ENCODE peak calls at places on chromosomes 6 and 20, in four cellular contexts. I is fibroblast of the aortic adventitia, N is left ventricle myocardium inferior, X is astrocyte of the spinal cord. Y is an unnamed sample.

GRCh38 chr6:38216451-38216850 is 396.9 kb downstream of the ZFAND3 start:
- DNase-seq in N (no peak), I (no peak), X (no peak), Y (no peak)

GRCh38 chr20:51337126-51337805 is 205.3 kb downstream of the NFATC2 start:
- DNase-seq in N (no peak), I (no peak), X (no peak), Y (no peak)

GRCh38 chr6:139852484-139853140 is 478.2 kb upstream of the CITED2 start:
- DNase-seq in I (peak; percentile 82), X (peak; percentile 52), N (no peak), Y (peak; percentile 62)

GRCh38 chr20:45968801-45969711 is 2.9 kb downstream of the ZNF335 start:
- DNase-seq in N (no peak), I (no peak), X (peak; percentile 79), Y (peak; percentile 80)

GRCh38 chr6:69988458-69989126 is 122.2 kb downstream of the COL19A1 start:
- DNase-seq in N (no peak), X (no peak), I (no peak), Y (no peak)

GRCh38 chr20:20411841-20412240 is 43.9 kb downstream of the INSM1 start:
- DNase-seq in I (no peak), N (no peak), X (no peak), Y (no peak)

GRCh38 chr6:144989319-144990099 is 704.4 kb downstream of the UTRN start:
- DNase-seq in I (no peak), X (no peak), N (no peak), Y (no peak)

GRCh38 chr6:155194399-155194798 is 69.4 kb upstream of the CLDN20 start:
- DNase-seq in I (no peak), X (no peak), N (no peak), Y (no peak)

GRCh38 chr6:136790411-136791295 is 1.6 kb downstream of the MAP3K5 start:
- DNase-seq in X (peak; percentile 30), N (no peak), I (no peak), Y (peak; percentile 58)

GRCh38 chr6:37845026-37845911 is 25.7 kb downstream of the ZFAND3 start:
- DNase-seq in N (no peak), I (peak; percentile 70), X (no peak), Y (no peak)

GRCh38 chr20:655730-656624 is 3.0 kb upstream of the SRXN1 start:
- DNase-seq in X (no peak), I (no peak), N (no peak), Y (no peak)

GRCh38 chr6:126385536-126385935 is 45.6 kb downstream of the CENPW start:
- DNase-seq in X (no peak), I (no peak), N (no peak), Y (no peak)

GRCh38 chr6:104402572-104402971 is 457.1 kb downstream of the HACE1 start:
- DNase-seq in I (no peak), X (no peak), N (no peak), Y (no peak)

GRCh38 chr6:150142657-150143501 is at the start of gene PPP1R14C:
- DNase-seq in N (peak; percentile 40), X (no peak), I (no peak), Y (no peak)

GRCh38 chr6:75892384-75892783 is 143.3 kb downstream of the MYO6 start:
- DNase-seq in N (no peak), X (no peak), I (no peak), Y (no peak)

GRCh38 chr6:63997217-63997616 is 361.6 kb downstream of the PHF3 start:
- DNase-seq in N (no peak), I (no peak), X (no peak), Y (no peak)

GRCh38 chr6:156828280-156828703 is 51.1 kb downstream of the ARID1B start:
- DNase-seq in X (peak; percentile 87), I (peak; percentile 77), N (no peak), Y (peak; percentile 87)

GRCh38 chr6:28981391-28981832 is 23.7 kb downstream of the ZNF311 start:
- DNase-seq in N (peak; percentile 56), I (peak; percentile 86), X (peak; percentile 84), Y (peak; percentile 73)

GRCh38 chr20:10074513-10074912 is 39.7 kb downstream of the ANKEF1 start:
- DNase-seq in I (peak; percentile 87), N (peak; percentile 15), X (peak; percentile 88), Y (peak; percentile 82)

GRCh38 chr6:7129784-7130569 is 22.2 kb downstream of the RREB1 start:
- DNase-seq in I (peak; percentile 44), X (peak; percentile 65), N (no peak), Y (no peak)

GRCh38 chr20:52105573-52106422 is 85.8 kb downstream of the ZFP64 start:
- DNase-seq in I (no peak), N (no peak), X (peak; percentile 48), Y (peak; percentile 39)

GRCh38 chr6:22826961-22827360 is 257.6 kb downstream of the HDGFL1 start:
- DNase-seq in I (peak; percentile 14), N (no peak), X (peak; percentile 71), Y (peak; percentile 23)

GRCh38 chr20:53595018-53595378 is 1.4 kb upstream of the ZNF217 start:
- DNase-seq in N (no peak), I (no peak), X (peak; percentile 34), Y (no peak)

GRCh38 chr20:36642136-36642535 is 3.9 kb downstream of the SLA2 start:
- DNase-seq in I (no peak), X (no peak), N (no peak), Y (no peak)

GRCh38 chr6:11139051-11139960 is 27.8 kb upstream of the ERVFRD-1 start:
- DNase-seq in I (peak; percentile 30), N (no peak), X (peak; percentile 47), Y (peak; percentile 55)

GRCh38 chr20:34567885-34568865 is 9.7 kb downstream of the MAP1LC3A start:
- DNase-seq in X (no peak), N (no peak), I (no peak), Y (no peak)

GRCh38 chr20:19915111-19915798 is 101.9 kb upstream of the NAA20 start:
- DNase-seq in I (no peak), X (peak; percentile 45), N (no peak), Y (peak; percentile 47)

GRCh38 chr6:17281497-17282481 is 628 bp downstream of the RBM24 start:
- DNase-seq in X (peak; percentile 36), I (peak; percentile 15), N (no peak), Y (no peak)

GRCh38 chr6:46325561-46326525 is 155.1 kb upstream of the ENPP5 start:
- DNase-seq in I (peak; percentile 31), N (no peak), X (peak; percentile 68), Y (peak; percentile 79)

GRCh38 chr6:44261581-44261980 is 3.8 kb downstream of the NFKBIE start:
- DNase-seq in N (no peak), X (no peak), I (no peak), Y (no peak)

GRCh38 chr6:116316772-116317467 is 37.2 kb upstream of the TSPYL1 start:
- DNase-seq in I (peak; percentile 60), N (peak; percentile 35), X (no peak), Y (no peak)

GRCh38 chr20:19867940-19868371 is 109.9 kb downstream of the RIN2 start:
- DNase-seq in N (peak; percentile 23), X (no peak), I (no peak), Y (no peak)

GRCh38 chr6:10343320-10343719 is 71.6 kb downstream of the TFAP2A start:
- DNase-seq in X (no peak), I (no peak), N (no peak), Y (no peak)

GRCh38 chr6:145816392-145816791 is 1.8 kb upstream of the FBXO30 start:
- DNase-seq in X (no peak), I (no peak), N (no peak), Y (no peak)

GRCh38 chr6:147063469-147064031 is 140.7 kb upstream of the STXBP5 start:
- DNase-seq in N (no peak), X (peak; percentile 92), I (peak; percentile 94), Y (peak; percentile 61)

GRCh38 chr20:57947421-57948176 is 237.8 kb upstream of the PMEPA1 start:
- DNase-seq in I (peak; percentile 21), N (peak; percentile 34), X (peak; percentile 93), Y (peak; percentile 15)

GRCh38 chr6:53731906-53732636 is 62.7 kb upstream of the LRRC1 start:
- DNase-seq in X (no peak), I (no peak), N (no peak), Y (peak; percentile 35)

GRCh38 chr6:53735896-53736295 is 58.9 kb upstream of the LRRC1 start:
- DNase-seq in X (no peak), I (no peak), N (no peak), Y (no peak)

GRCh38 chr6:53730767-53731166 is 64.0 kb upstream of the LRRC1 start:
- DNase-seq in N (no peak), I (no peak), X (no peak), Y (no peak)

GRCh38 chr6:53737746-53738145 is 57.1 kb upstream of the LRRC1 start:
- DNase-seq in I (no peak), X (no peak), N (no peak), Y (no peak)

GRCh38 chr6:53734473-53735299 is 60.1 kb upstream of the LRRC1 start:
- DNase-seq in I (peak; percentile 16), X (peak; percentile 80), N (peak; percentile 21), Y (peak; percentile 77)
- TF ChIP-seq CTCF in I (no peak), X (peak; percentile 54), N (peak; percentile 41), Y (peak; percentile 62)

GRCh38 chr6:158818580-158819212 is 472 bp downstream of the EZR start:
- DNase-seq in I (peak; percentile 58), X (peak; percentile 65), N (peak; percentile 55), Y (peak; percentile 71)
- H3K4me3 ChIP-seq in I (peak overlapping the region; percentile 82), X (peak overlapping the region; percentile 72), N (peak overlapping the region; percentile 94), Y (peak overlapping the region; percentile 74)

GRCh38 chr20:38726849-38727601 is 2.7 kb downstream of the SLC32A1 start:
- DNase-seq in X (no peak), I (no peak), N (no peak), Y (no peak)

GRCh38 chr20:38725458-38725958 is 1.2 kb downstream of the SLC32A1 start:
- DNase-seq in N (no peak), I (no peak), X (no peak), Y (no peak)

GRCh38 chr20:38724603-38725457 is 544 bp downstream of the SLC32A1 start:
- DNase-seq in N (no peak), X (no peak), I (no peak), Y (no peak)

GRCh38 chr20:38727602-38728236 is 3.4 kb downstream of the SLC32A1 start:
- DNase-seq in X (no peak), N (no peak), I (no peak), Y (no peak)

DNA sequence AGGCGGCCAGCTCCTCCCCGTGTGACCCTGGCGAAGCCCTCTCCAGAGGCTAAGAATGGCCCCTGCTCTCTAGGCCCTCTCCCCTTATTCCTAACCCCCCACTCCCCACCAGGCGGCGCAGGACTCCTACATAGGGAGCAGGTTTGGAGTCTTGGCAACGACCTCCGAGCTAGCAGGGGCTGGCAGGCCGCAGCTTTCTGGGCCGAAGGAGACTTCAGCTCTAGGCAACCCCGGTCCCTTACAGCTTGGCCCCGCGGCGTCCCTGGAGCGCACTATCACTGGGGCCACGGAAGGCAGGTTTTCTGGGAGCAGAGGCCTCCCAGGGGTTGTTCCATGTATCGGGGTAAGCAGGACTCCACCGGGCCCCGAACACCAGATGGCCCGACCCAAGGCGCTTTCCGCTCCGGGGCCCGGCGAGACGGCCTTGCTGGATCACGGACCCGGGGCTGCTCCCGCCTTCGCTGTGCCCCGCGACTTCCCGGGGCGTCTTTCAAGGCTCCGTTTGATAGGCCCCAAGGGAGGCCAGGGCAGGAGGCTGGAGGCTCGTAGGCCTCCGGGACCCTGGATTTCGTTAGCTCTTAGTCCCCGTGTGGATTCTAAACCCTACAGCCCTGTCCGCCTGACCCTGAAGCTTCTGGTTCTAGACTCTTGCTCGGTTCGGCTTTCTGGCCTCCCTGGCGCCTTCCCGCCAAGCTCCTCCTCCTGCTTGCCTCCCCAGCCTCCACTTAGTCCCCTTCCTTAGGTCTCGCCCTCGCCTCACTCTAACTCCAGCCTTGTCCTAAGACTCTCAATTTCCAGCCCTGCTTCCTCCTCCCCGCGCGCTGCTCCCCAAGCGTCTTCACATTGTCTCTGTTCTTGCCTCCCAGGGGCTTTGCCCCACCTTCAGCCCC is 1.9 kb downstream of the SLC32A1 start:
- DNase-seq in X (no peak), I (peak; percentile 38), N (no peak), Y (no peak)
- TF ChIP-seq CTCF in X (peak; percentile 40), I (peak; percentile 54), N (peak; percentile 43), Y (peak; percentile 44)

GRCh38 chr6:4781426-4781825 is 5.2 kb downstream of the CDYL start:
- DNase-seq in X (no peak), N (no peak), I (no peak), Y (peak; percentile 23)
- H3K4me3 ChIP-seq in X (no peak overlapping the region), N (no peak overlapping the region), I (no peak overlapping the region), Y (no peak overlapping the region)

Y was measured in choroid plexus epithelial cell.